ENCODE peak calls at places on chromosome 13, in six cellular contexts. One of them, this sample, is unnamed.

GRCh38 chr13:26508885-26509284 is 48.6 kb upstream of the WASF3 start:
- DNase-seq in nephron progenitor cell: no peak
- DNase-seq in HFF-Myc: no peak
- DNase-seq in uterus: peak
- DNase-seq in hepatic stellate cell: peak
- DNase-seq in COR-L47: no peak
- DNase-seq in this sample: peak

GRCh38 chr13:83716121-83716520 is 166.2 kb downstream of the SLITRK1 start:
- DNase-seq in nephron progenitor cell: no peak
- DNase-seq in HFF-Myc: no peak
- DNase-seq in uterus: no peak
- DNase-seq in hepatic stellate cell: no peak
- DNase-seq in COR-L47: no peak
- DNase-seq in this sample: no peak

GRCh38 chr13:38348890-38349289 is 761 bp upstream of the UFM1 start:
- DNase-seq in nephron progenitor cell: peak
- DNase-seq in HFF-Myc: no peak
- DNase-seq in uterus: no peak
- DNase-seq in hepatic stellate cell: peak
- DNase-seq in COR-L47: peak
- DNase-seq in this sample: peak

GRCh38 chr13:87999141-87999765 is 328.1 kb downstream of the SLITRK5 start:
- DNase-seq in nephron progenitor cell: no peak
- DNase-seq in HFF-Myc: no peak
- DNase-seq in uterus: no peak
- DNase-seq in hepatic stellate cell: no peak
- DNase-seq in COR-L47: no peak
- DNase-seq in this sample: no peak

GRCh38 chr13:98585946-98586345 is 9.0 kb upstream of the STK24 start:
- DNase-seq in nephron progenitor cell: no peak
- DNase-seq in HFF-Myc: no peak
- DNase-seq in uterus: no peak
- DNase-seq in hepatic stellate cell: no peak
- DNase-seq in COR-L47: no peak
- DNase-seq in this sample: no peak

GRCh38 chr13:41675306-41675705 is 218.0 kb downstream of the RGCC start:
- DNase-seq in nephron progenitor cell: no peak
- DNase-seq in HFF-Myc: no peak
- DNase-seq in uterus: no peak
- DNase-seq in hepatic stellate cell: no peak
- DNase-seq in COR-L47: no peak
- DNase-seq in this sample: no peak

GRCh38 chr13:21529102-21529893 is 70.2 kb upstream of the ZDHHC20 start:
- DNase-seq in nephron progenitor cell: no peak
- DNase-seq in HFF-Myc: no peak
- DNase-seq in uterus: no peak
- DNase-seq in hepatic stellate cell: no peak
- DNase-seq in COR-L47: no peak
- DNase-seq in this sample: no peak

GRCh38 chr13:75798353-75799245 is 162.5 kb downstream of the LMO7 start:
- DNase-seq in nephron progenitor cell: no peak
- DNase-seq in HFF-Myc: peak
- DNase-seq in uterus: no peak
- DNase-seq in hepatic stellate cell: no peak
- DNase-seq in COR-L47: no peak
- DNase-seq in this sample: peak

GRCh38 chr13:109396266-109396665 is 390.1 kb downstream of the IRS2 start:
- DNase-seq in nephron progenitor cell: no peak
- DNase-seq in HFF-Myc: no peak
- DNase-seq in uterus: no peak
- DNase-seq in hepatic stellate cell: no peak
- DNase-seq in COR-L47: no peak
- DNase-seq in this sample: no peak

GRCh38 chr13:50677687-50678463 is 165.6 kb downstream of the DLEU7 start:
- DNase-seq in nephron progenitor cell: no peak
- DNase-seq in HFF-Myc: no peak
- DNase-seq in uterus: no peak
- DNase-seq in hepatic stellate cell: no peak
- DNase-seq in COR-L47: peak
- DNase-seq in this sample: no peak

GRCh38 chr13:97240789-97241734 is 18.9 kb downstream of the MBNL2 start:
- DNase-seq in nephron progenitor cell: no peak
- DNase-seq in HFF-Myc: no peak
- DNase-seq in uterus: no peak
- DNase-seq in hepatic stellate cell: no peak
- DNase-seq in COR-L47: no peak
- DNase-seq in this sample: no peak

GRCh38 chr13:103168901-103169508 is 102.8 kb upstream of the SLC10A2 start:
- DNase-seq in nephron progenitor cell: no peak
- DNase-seq in HFF-Myc: no peak
- DNase-seq in uterus: no peak
- DNase-seq in hepatic stellate cell: no peak
- DNase-seq in COR-L47: no peak
- DNase-seq in this sample: no peak